ENCODE peak calls at places on chromosomes 1 and 21, in six cellular contexts. One of them, this sample, is unnamed.

GRCh38 chr1:59814901-59815825 is at the start of gene HOOK1:
- DNase-seq in heart left ventricle: no peak
- DNase-seq in transverse colon: peak
- DNase-seq in stomach: no peak
- DNase-seq in IMR-90: no peak
- DNase-seq in A549: peak
- DNase-seq in this sample: peak

GRCh38 chr1:165910764-165911421 is 83.5 kb downstream of the UCK2 start:
- DNase-seq in heart left ventricle: no peak
- DNase-seq in transverse colon: peak
- DNase-seq in stomach: peak
- DNase-seq in IMR-90: no peak
- DNase-seq in A549: no peak
- DNase-seq in this sample: no peak

GRCh38 chr1:41285818-41286217 is 43.7 kb upstream of the SCMH1 start:
- DNase-seq in heart left ventricle: no peak
- DNase-seq in transverse colon: no peak
- DNase-seq in stomach: no peak
- DNase-seq in IMR-90: no peak
- DNase-seq in A549: no peak
- DNase-seq in this sample: no peak

GRCh38 chr1:207897188-207897587 is 13.7 kb downstream of the CD34 start:
- DNase-seq in heart left ventricle: no peak
- DNase-seq in transverse colon: no peak
- DNase-seq in stomach: no peak
- DNase-seq in IMR-90: no peak
- DNase-seq in A549: no peak
- DNase-seq in this sample: no peak

GRCh38 chr1:207024202-207025143 is 8.1 kb downstream of the C1orf116 start:
- DNase-seq in heart left ventricle: no peak
- DNase-seq in transverse colon: no peak
- DNase-seq in stomach: peak
- DNase-seq in IMR-90: no peak
- DNase-seq in A549: no peak
- DNase-seq in this sample: no peak

GRCh38 chr1:109834951-109835350 is 71.2 kb upstream of the EPS8L3 start:
- DNase-seq in heart left ventricle: no peak
- DNase-seq in transverse colon: no peak
- DNase-seq in stomach: no peak
- DNase-seq in IMR-90: no peak
- DNase-seq in A549: no peak
- DNase-seq in this sample: no peak

GRCh38 chr1:86703696-86704455 is 500 bp upstream of the SH3GLB1 start:
- DNase-seq in heart left ventricle: no peak
- DNase-seq in transverse colon: no peak
- DNase-seq in stomach: no peak
- DNase-seq in IMR-90: no peak
- DNase-seq in A549: no peak
- DNase-seq in this sample: peak

GRCh38 chr1:173161510-173162221 is 45.5 kb downstream of the TNFSF4 start:
- DNase-seq in heart left ventricle: no peak
- DNase-seq in transverse colon: no peak
- DNase-seq in stomach: no peak
- DNase-seq in IMR-90: peak
- DNase-seq in A549: no peak
- DNase-seq in this sample: no peak

GRCh38 chr1:201023517-201023902 is at the start of gene KIF21B:
- DNase-seq in heart left ventricle: peak
- DNase-seq in transverse colon: peak
- DNase-seq in stomach: peak
- DNase-seq in IMR-90: no peak
- DNase-seq in A549: peak
- DNase-seq in this sample: peak

GRCh38 chr1:1908506-1908791 is 6.6 kb upstream of the CALML6 start:
- DNase-seq in heart left ventricle: no peak
- DNase-seq in transverse colon: no peak
- DNase-seq in stomach: no peak
- DNase-seq in IMR-90: no peak
- DNase-seq in A549: peak
- DNase-seq in this sample: no peak

GRCh38 chr1:212512731-212513559 is 80.2 kb downstream of the NENF start:
- DNase-seq in heart left ventricle: no peak
- DNase-seq in transverse colon: no peak
- DNase-seq in stomach: no peak
- DNase-seq in IMR-90: peak
- DNase-seq in A549: peak
- DNase-seq in this sample: no peak

GRCh38 chr1:1063261-1063944 is 10.7 kb downstream of the RNF223 start:
- DNase-seq in heart left ventricle: no peak
- DNase-seq in transverse colon: no peak
- DNase-seq in stomach: no peak
- DNase-seq in IMR-90: no peak
- DNase-seq in A549: no peak
- DNase-seq in this sample: no peak

GRCh38 chr1:1833916-1834325 is 55.7 kb upstream of the NADK start:
- DNase-seq in heart left ventricle: no peak
- DNase-seq in transverse colon: no peak
- DNase-seq in stomach: no peak
- DNase-seq in IMR-90: peak
- DNase-seq in A549: no peak
- DNase-seq in this sample: no peak

GRCh38 chr1:36339215-36339614 is 15.8 kb upstream of the EVA1B start:
- DNase-seq in heart left ventricle: peak
- DNase-seq in transverse colon: no peak
- DNase-seq in stomach: no peak
- DNase-seq in IMR-90: no peak
- DNase-seq in A549: no peak
- DNase-seq in this sample: no peak

GRCh38 chr1:223849352-223849751 is 3.6 kb upstream of the TP53BP2 start:
- DNase-seq in heart left ventricle: no peak
- DNase-seq in transverse colon: no peak
- DNase-seq in stomach: no peak
- DNase-seq in IMR-90: no peak
- DNase-seq in A549: no peak
- DNase-seq in this sample: no peak

GRCh38 chr1:157197906-157198435 is 59.8 kb upstream of the ETV3 start:
- DNase-seq in heart left ventricle: no peak
- DNase-seq in transverse colon: no peak
- DNase-seq in stomach: peak
- DNase-seq in IMR-90: no peak
- DNase-seq in A549: no peak
- DNase-seq in this sample: no peak

GRCh38 chr1:2554621-2555387 is 1.4 kb upstream of the TNFRSF14 start:
- DNase-seq in heart left ventricle: no peak
- DNase-seq in transverse colon: peak
- DNase-seq in stomach: no peak
- DNase-seq in IMR-90: no peak
- DNase-seq in A549: no peak
- DNase-seq in this sample: peak

GRCh38 chr1:58592521-58593134 is 15.6 kb upstream of the TACSTD2 start:
- DNase-seq in heart left ventricle: peak
- DNase-seq in transverse colon: no peak
- DNase-seq in stomach: peak
- DNase-seq in IMR-90: peak
- DNase-seq in A549: peak
- DNase-seq in this sample: no peak

GRCh38 chr1:79902418-79902817 is 895.9 kb upstream of the ADGRL4 start:
- DNase-seq in heart left ventricle: no peak
- DNase-seq in transverse colon: no peak
- DNase-seq in stomach: no peak
- DNase-seq in IMR-90: no peak
- DNase-seq in A549: no peak
- DNase-seq in this sample: no peak

GRCh38 chr1:7389201-7389785 is 381.8 kb upstream of the VAMP3 start:
- DNase-seq in heart left ventricle: no peak
- DNase-seq in transverse colon: no peak
- DNase-seq in stomach: peak
- DNase-seq in IMR-90: peak
- DNase-seq in A549: no peak
- DNase-seq in this sample: no peak

GRCh38 chr1:116869611-116870010 is 40.1 kb upstream of the PTGFRN start:
- DNase-seq in heart left ventricle: no peak
- DNase-seq in transverse colon: no peak
- DNase-seq in stomach: no peak
- DNase-seq in IMR-90: no peak
- DNase-seq in A549: no peak
- DNase-seq in this sample: no peak

GRCh38 chr1:93443456-93443855 is 4.5 kb upstream of the FNBP1L start:
- DNase-seq in heart left ventricle: no peak
- DNase-seq in transverse colon: no peak
- DNase-seq in stomach: no peak
- DNase-seq in IMR-90: no peak
- DNase-seq in A549: no peak
- DNase-seq in this sample: no peak

GRCh38 chr1:16078925-16079656 is 5.6 kb upstream of the FAM131C start:
- DNase-seq in heart left ventricle: peak
- DNase-seq in transverse colon: peak
- DNase-seq in stomach: peak
- DNase-seq in IMR-90: peak
- DNase-seq in A549: peak
- DNase-seq in this sample: peak

GRCh38 chr1:70874826-70875225 is 172.8 kb downstream of the PTGER3 start:
- DNase-seq in heart left ventricle: no peak
- DNase-seq in transverse colon: no peak
- DNase-seq in stomach: no peak
- DNase-seq in IMR-90: no peak
- DNase-seq in A549: no peak
- DNase-seq in this sample: no peak

DNA sequence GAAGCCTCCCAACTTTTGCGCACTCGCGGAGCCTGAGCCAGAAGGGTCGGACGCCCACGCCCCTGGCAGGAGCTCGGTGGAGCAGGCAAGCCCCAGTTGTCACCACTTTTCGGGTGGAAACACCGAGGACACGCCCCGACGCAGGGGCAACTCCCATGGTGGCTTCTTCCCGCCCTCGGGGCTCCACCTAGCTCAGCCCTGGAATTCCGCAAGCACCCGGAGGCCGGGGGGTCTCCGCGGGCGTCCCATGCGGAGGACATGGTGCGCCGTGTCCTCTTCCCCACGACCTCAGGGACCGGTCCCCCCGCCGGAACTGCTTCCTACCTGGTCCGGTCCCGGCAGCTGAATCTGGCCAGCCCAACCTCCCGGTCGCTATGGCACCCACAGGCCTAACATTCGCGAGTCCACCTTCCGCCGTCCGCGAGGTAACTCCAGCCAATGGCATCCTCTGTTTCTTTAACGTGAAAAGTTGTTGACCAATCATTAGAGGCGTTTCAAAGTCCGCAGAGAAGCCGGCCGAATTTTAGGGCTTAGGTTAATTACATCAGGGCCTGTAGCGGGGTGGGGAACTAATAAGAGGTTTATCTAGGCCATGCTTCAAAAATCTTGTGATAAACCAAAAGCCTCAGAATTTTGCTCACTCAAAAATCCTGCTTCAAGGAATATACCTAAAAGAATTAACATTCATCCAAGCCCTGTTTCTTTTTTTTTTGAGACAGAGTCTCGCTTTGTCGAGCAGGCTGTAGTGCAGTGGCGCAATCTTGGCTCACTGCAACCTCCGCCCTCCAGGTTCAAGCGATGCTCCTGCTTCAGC is at the start of gene STPG1:
- DNase-seq in heart left ventricle: peak
- DNase-seq in transverse colon: peak
- DNase-seq in stomach: peak
- DNase-seq in IMR-90: peak
- DNase-seq in A549: peak
- DNase-seq in this sample: peak
- TF ChIP-seq POLR2A in heart left ventricle: no peak
- TF ChIP-seq POLR2A in transverse colon: peak
- TF ChIP-seq POLR2A in stomach: no peak
- TF ChIP-seq POLR2A in IMR-90: peak
- TF ChIP-seq POLR2A in A549: peak
- TF ChIP-seq POLR2A in this sample: no peak

DNA sequence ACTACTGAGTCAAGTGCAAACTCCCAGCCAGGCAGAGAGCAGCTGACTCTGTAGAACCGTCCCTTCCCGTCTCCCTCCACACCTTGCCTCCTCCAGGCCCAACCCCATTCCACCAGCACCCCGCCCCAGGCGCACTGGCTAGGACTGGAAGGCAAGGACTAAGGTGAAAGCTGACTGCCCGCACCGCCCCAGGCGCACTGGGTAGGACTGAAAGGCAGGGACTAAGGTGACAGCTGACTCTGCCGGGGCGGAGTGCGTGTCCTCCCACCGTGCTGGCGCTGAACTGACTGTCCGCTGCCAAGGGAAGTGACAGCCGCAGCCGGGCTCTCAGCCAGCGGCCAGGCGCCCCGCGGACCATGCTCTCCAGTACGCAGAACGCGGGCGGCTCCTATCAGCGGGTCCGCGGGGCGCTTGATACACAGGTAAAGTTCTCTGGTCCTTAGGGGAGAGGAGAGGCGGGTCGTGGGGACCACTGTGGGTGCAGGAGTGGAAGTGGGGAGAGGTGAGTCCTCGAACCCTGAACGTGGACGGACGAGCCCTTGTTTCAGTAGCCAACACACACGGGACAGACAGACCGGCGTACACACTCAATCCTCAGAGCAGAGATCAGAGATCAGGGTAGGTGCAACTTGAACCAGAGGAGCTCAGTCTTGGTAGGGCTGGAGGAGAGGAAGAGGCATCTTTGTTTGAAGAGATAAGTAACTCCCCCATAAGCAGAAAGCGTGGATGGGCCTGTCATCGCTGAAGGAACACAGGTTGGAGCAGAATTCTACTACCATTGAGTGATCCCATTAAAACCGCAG is 58.0 kb downstream of the RBM11 start:
- DNase-seq in heart left ventricle: peak
- DNase-seq in transverse colon: peak
- DNase-seq in stomach: peak
- DNase-seq in IMR-90: no peak
- DNase-seq in A549: no peak
- DNase-seq in this sample: no peak
- TF ChIP-seq POLR2A in heart left ventricle: no peak
- TF ChIP-seq POLR2A in transverse colon: peak
- TF ChIP-seq POLR2A in stomach: no peak
- TF ChIP-seq POLR2A in IMR-90: no peak
- TF ChIP-seq POLR2A in A549: no peak
- TF ChIP-seq POLR2A in this sample: no peak

DNA sequence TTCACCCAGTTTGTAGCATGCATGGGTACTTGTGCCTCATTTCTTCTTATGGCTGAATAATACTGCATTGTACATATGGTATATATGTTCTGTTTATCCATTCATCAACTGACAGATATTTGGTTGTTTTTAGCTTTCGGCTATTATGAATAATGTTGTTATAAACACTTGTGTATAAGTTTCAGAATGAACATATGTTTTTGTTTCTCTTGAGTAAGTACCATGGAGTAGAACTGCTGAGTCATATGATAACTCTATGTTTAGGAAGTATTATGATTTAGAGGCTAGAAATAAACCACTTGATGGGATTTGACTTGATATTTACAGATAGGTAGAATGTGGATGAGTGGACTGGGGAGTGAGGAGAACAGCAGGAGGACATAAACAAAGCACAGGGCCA is 48.6 kb downstream of the WNT2B start:
- DNase-seq in heart left ventricle: no peak
- DNase-seq in transverse colon: no peak
- DNase-seq in stomach: no peak
- DNase-seq in IMR-90: peak
- DNase-seq in A549: no peak
- DNase-seq in this sample: no peak
- TF ChIP-seq POLR2A in heart left ventricle: no peak
- TF ChIP-seq POLR2A in transverse colon: no peak
- TF ChIP-seq POLR2A in stomach: no peak
- TF ChIP-seq POLR2A in IMR-90: no peak
- TF ChIP-seq POLR2A in A549: no peak
- TF ChIP-seq POLR2A in this sample: no peak

GRCh38 chr1:33716976-33717688 is 146.7 kb upstream of the HMGB4 start:
- DNase-seq in heart left ventricle: no peak
- DNase-seq in transverse colon: no peak
- DNase-seq in stomach: no peak
- DNase-seq in IMR-90: no peak
- DNase-seq in A549: no peak
- DNase-seq in this sample: no peak
- TF ChIP-seq POLR2A in heart left ventricle: no peak
- TF ChIP-seq POLR2A in transverse colon: no peak
- TF ChIP-seq POLR2A in stomach: no peak
- TF ChIP-seq POLR2A in IMR-90: no peak
- TF ChIP-seq POLR2A in A549: no peak
- TF ChIP-seq POLR2A in this sample: no peak